ENCODE peak calls at places on chromosomes 7 and 10, in four cellular contexts. P, E, M and V are unnamed samples.

GRCh38 chr7:78530351-78530750 is 731.8 kb downstream of the PHTF2 start:
- DNase-seq in P (peak), E (peak), M (no peak), V (no peak)

GRCh38 chr10:74969530-74969929 is 141.9 kb upstream of the SAMD8 start:
- DNase-seq in P (no peak), E (no peak), M (no peak), V (no peak)

GRCh38 chr10:131638049-131638448 is 262.8 kb upstream of the PPP2R2D start:
- DNase-seq in P (no peak), E (no peak), M (no peak), V (no peak)

GRCh38 chr10:132973903-132974241 is 31.5 kb upstream of the CFAP46 start:
- DNase-seq in P (no peak), E (no peak), M (no peak), V (no peak)

GRCh38 chr7:15167912-15168311 is 265.4 kb upstream of the DGKB start:
- DNase-seq in P (no peak), E (no peak), M (no peak), V (no peak)

GRCh38 chr10:103823706-103824272 is 31.6 kb downstream of the SH3PXD2A start:
- DNase-seq in P (no peak), E (no peak), M (no peak), V (no peak)

GRCh38 chr7:89726548-89726947 is 427.7 kb upstream of the STEAP1 start:
- DNase-seq in P (no peak), E (peak), M (no peak), V (no peak)

GRCh38 chr7:141533149-141533949 is 17.9 kb upstream of the AGK start:
- DNase-seq in P (peak), E (peak), M (peak), V (no peak)

GRCh38 chr7:10889266-10889898 is 84.3 kb upstream of the PHF14 start:
- DNase-seq in P (peak), E (peak), M (peak), V (no peak)

GRCh38 chr10:48251152-48251524 is 23.4 kb downstream of the FRMPD2 start:
- DNase-seq in P (no peak), E (no peak), M (no peak), V (no peak)

GRCh38 chr10:104329754-104330153 is 8.5 kb downstream of the ITPRIP start:
- DNase-seq in P (peak), E (no peak), M (no peak), V (no peak)

GRCh38 chr7:100897111-100897608 is 1.5 kb upstream of the ACHE start:
- DNase-seq in P (peak), E (no peak), M (peak), V (no peak)

GRCh38 chr10:91694170-91694794 is 61.4 kb upstream of the PPP1R3C start:
- DNase-seq in P (no peak), E (peak), M (no peak), V (no peak)

GRCh38 chr7:65980478-65981250 is 1.3 kb downstream of the GUSB start:
- DNase-seq in P (no peak), E (peak), M (peak), V (peak)

GRCh38 chr7:2937701-2938513 is 93.8 kb upstream of the GNA12 start:
- DNase-seq in P (no peak), E (no peak), M (no peak), V (no peak)